ENCODE peak calls at places on chromosomes 11 and 22, in seven cellular contexts. One of them, this sample, is unnamed.

GRCh38 chr11:134228625-134229024 is 4.2 kb downstream of the VPS26B start:
- DNase-seq in ovary: no peak
- DNase-seq in mammary epithelial cell: no peak
- DNase-seq in cardiac muscle cell: no peak
- DNase-seq in BJ: peak; percentile 46
- DNase-seq in adrenal gland: no peak
- DNase-seq in body of pancreas: no peak
- DNase-seq in this sample: no peak

GRCh38 chr11:31827458-31828206 is 16.5 kb upstream of the PAX6 start:
- DNase-seq in cardiac muscle cell: no peak
- DNase-seq in mammary epithelial cell: no peak
- DNase-seq in body of pancreas: no peak
- DNase-seq in adrenal gland: no peak
- DNase-seq in ovary: no peak
- DNase-seq in BJ: no peak
- DNase-seq in this sample: no peak

GRCh38 chr11:114151631-114152030 is 92.1 kb downstream of the ZBTB16 start:
- DNase-seq in BJ: no peak
- DNase-seq in mammary epithelial cell: no peak
- DNase-seq in body of pancreas: no peak
- DNase-seq in adrenal gland: peak; percentile 11
- DNase-seq in cardiac muscle cell: no peak
- DNase-seq in ovary: no peak
- DNase-seq in this sample: no peak

GRCh38 chr11:123653997-123654565 is 343 bp downstream of the SCN3B start:
- DNase-seq in adrenal gland: peak; percentile 56
- DNase-seq in ovary: peak; percentile 28
- DNase-seq in cardiac muscle cell: peak; percentile 85
- DNase-seq in body of pancreas: peak; percentile 56
- DNase-seq in BJ: no peak
- DNase-seq in mammary epithelial cell: peak; percentile 52
- DNase-seq in this sample: no peak

GRCh38 chr22:40603088-40603605 is 33.4 kb downstream of the MRTFA start:
- DNase-seq in ovary: no peak
- DNase-seq in cardiac muscle cell: no peak
- DNase-seq in body of pancreas: no peak
- DNase-seq in mammary epithelial cell: peak; percentile 66
- DNase-seq in BJ: no peak
- DNase-seq in adrenal gland: peak; percentile 52
- DNase-seq in this sample: no peak

GRCh38 chr11:10809373-10810199 is 860 bp upstream of the EIF4G2 start:
- DNase-seq in BJ: peak; percentile 21
- DNase-seq in ovary: no peak
- DNase-seq in adrenal gland: no peak
- DNase-seq in body of pancreas: no peak
- DNase-seq in mammary epithelial cell: peak; percentile 69
- DNase-seq in cardiac muscle cell: no peak
- DNase-seq in this sample: no peak

GRCh38 chr11:126655807-126656128 is 300.3 kb downstream of the ST3GAL4 start:
- DNase-seq in ovary: no peak
- DNase-seq in BJ: no peak
- DNase-seq in adrenal gland: no peak
- DNase-seq in cardiac muscle cell: no peak
- DNase-seq in mammary epithelial cell: peak; percentile 54
- DNase-seq in body of pancreas: no peak
- DNase-seq in this sample: no peak

GRCh38 chr11:59957094-59957493 is 6.7 kb upstream of the OOSP4A start:
- DNase-seq in BJ: no peak
- DNase-seq in body of pancreas: no peak
- DNase-seq in adrenal gland: no peak
- DNase-seq in mammary epithelial cell: peak; percentile 9
- DNase-seq in cardiac muscle cell: no peak
- DNase-seq in ovary: no peak
- DNase-seq in this sample: no peak

GRCh38 chr11:117855452-117855851 is 21.0 kb downstream of the FXYD6 start:
- DNase-seq in ovary: peak; percentile 5
- DNase-seq in adrenal gland: no peak
- DNase-seq in BJ: no peak
- DNase-seq in body of pancreas: no peak
- DNase-seq in mammary epithelial cell: no peak
- DNase-seq in cardiac muscle cell: no peak
- DNase-seq in this sample: no peak

GRCh38 chr22:20011993-20012740 is 4.5 kb downstream of the ARVCF start:
- DNase-seq in BJ: no peak
- DNase-seq in ovary: no peak
- DNase-seq in mammary epithelial cell: no peak
- DNase-seq in body of pancreas: no peak
- DNase-seq in cardiac muscle cell: no peak
- DNase-seq in adrenal gland: no peak
- DNase-seq in this sample: no peak

GRCh38 chr22:19716041-19716828 is 1.9 kb downstream of the SEPTIN5 start:
- DNase-seq in cardiac muscle cell: no peak
- DNase-seq in ovary: no peak
- DNase-seq in adrenal gland: no peak
- DNase-seq in mammary epithelial cell: no peak
- DNase-seq in BJ: no peak
- DNase-seq in body of pancreas: no peak
- DNase-seq in this sample: no peak

GRCh38 chr11:7688238-7688826 is 15.0 kb upstream of the CYB5R2 start:
- DNase-seq in mammary epithelial cell: peak; percentile 20
- DNase-seq in adrenal gland: no peak
- DNase-seq in body of pancreas: no peak
- DNase-seq in ovary: no peak
- DNase-seq in cardiac muscle cell: peak; percentile 55
- DNase-seq in BJ: no peak
- DNase-seq in this sample: no peak

GRCh38 chr11:121464352-121464946 is 11.7 kb upstream of the SORL1-AS1 start:
- DNase-seq in adrenal gland: peak; percentile 89
- DNase-seq in BJ: peak; percentile 67
- DNase-seq in cardiac muscle cell: peak; percentile 57
- DNase-seq in body of pancreas: peak; percentile 22
- DNase-seq in mammary epithelial cell: peak; percentile 92
- DNase-seq in ovary: peak; percentile 68
- DNase-seq in this sample: peak; percentile 96

GRCh38 chr11:2208691-2209369 is 37.2 kb upstream of the TH start:
- DNase-seq in cardiac muscle cell: no peak
- DNase-seq in ovary: peak; percentile 7
- DNase-seq in BJ: no peak
- DNase-seq in adrenal gland: peak; percentile 13
- DNase-seq in mammary epithelial cell: peak; percentile 48
- DNase-seq in body of pancreas: peak; percentile 61
- DNase-seq in this sample: no peak

GRCh38 chr11:2912498-2912897 is 16.7 kb downstream of the PHLDA2 start:
- DNase-seq in mammary epithelial cell: peak; percentile 96
- DNase-seq in adrenal gland: no peak
- DNase-seq in BJ: no peak
- DNase-seq in cardiac muscle cell: no peak
- DNase-seq in body of pancreas: peak; percentile 90
- DNase-seq in ovary: peak; percentile 9
- DNase-seq in this sample: peak; percentile 90

GRCh38 chr11:111911563-111912401 is at the start of gene CRYAB:
- DNase-seq in cardiac muscle cell: peak; percentile 66
- DNase-seq in BJ: peak; percentile 96
- DNase-seq in mammary epithelial cell: peak; percentile 93
- DNase-seq in adrenal gland: peak; percentile 93
- DNase-seq in body of pancreas: peak; percentile 63
- DNase-seq in ovary: peak; percentile 87
- DNase-seq in this sample: peak; percentile 48

GRCh38 chr22:19810381-19811141 is 44.1 kb downstream of the GNB1L start:
- DNase-seq in mammary epithelial cell: no peak
- DNase-seq in adrenal gland: peak; percentile 20
- DNase-seq in ovary: peak; percentile 39
- DNase-seq in cardiac muscle cell: no peak
- DNase-seq in BJ: no peak
- DNase-seq in body of pancreas: peak; percentile 6
- DNase-seq in this sample: no peak

GRCh38 chr22:29569011-29569678 is 11.8 kb downstream of the NIPSNAP1 start:
- DNase-seq in ovary: no peak
- DNase-seq in BJ: no peak
- DNase-seq in body of pancreas: no peak
- DNase-seq in mammary epithelial cell: no peak
- DNase-seq in adrenal gland: no peak
- DNase-seq in cardiac muscle cell: no peak
- DNase-seq in this sample: no peak

GRCh38 chr22:29570912-29571549 is 9.9 kb downstream of the NIPSNAP1 start:
- DNase-seq in ovary: no peak
- DNase-seq in BJ: no peak
- DNase-seq in cardiac muscle cell: no peak
- DNase-seq in mammary epithelial cell: no peak
- DNase-seq in body of pancreas: no peak
- DNase-seq in adrenal gland: no peak
- DNase-seq in this sample: no peak

GRCh38 chr22:29570456-29570855 is 10.5 kb downstream of the NIPSNAP1 start:
- DNase-seq in BJ: no peak
- DNase-seq in body of pancreas: no peak
- DNase-seq in mammary epithelial cell: no peak
- DNase-seq in adrenal gland: no peak
- DNase-seq in ovary: no peak
- DNase-seq in cardiac muscle cell: no peak
- DNase-seq in this sample: no peak

GRCh38 chr22:29563652-29564460 is 10.3 kb upstream of the THOC5 start:
- DNase-seq in adrenal gland: no peak
- DNase-seq in body of pancreas: no peak
- DNase-seq in BJ: no peak
- DNase-seq in cardiac muscle cell: peak; percentile 56
- DNase-seq in ovary: no peak
- DNase-seq in mammary epithelial cell: no peak
- DNase-seq in this sample: no peak

DNA sequence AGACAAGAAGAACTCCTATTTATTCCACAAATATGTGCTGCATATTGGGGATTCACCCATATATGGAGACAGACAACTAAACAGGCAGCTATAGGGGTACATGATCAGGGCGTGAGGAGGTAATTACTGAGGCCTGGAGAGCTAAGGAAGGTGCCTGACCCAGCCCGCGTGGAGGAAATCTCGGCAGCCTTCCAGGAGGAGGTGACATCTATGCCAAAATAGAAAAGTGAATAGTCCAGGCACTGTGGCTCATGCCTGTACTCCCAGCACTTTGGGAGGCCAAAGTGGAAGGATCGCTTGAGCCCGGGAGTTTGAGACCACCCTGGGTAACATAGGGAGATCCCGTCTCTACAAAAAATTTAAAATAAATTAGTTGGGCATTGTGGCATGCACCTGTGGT is 13.6 kb downstream of the NIPSNAP1 start:
- DNase-seq in ovary: no peak
- DNase-seq in adrenal gland: no peak
- DNase-seq in cardiac muscle cell: no peak
- DNase-seq in body of pancreas: no peak
- DNase-seq in mammary epithelial cell: no peak
- DNase-seq in BJ: no peak
- DNase-seq in this sample: no peak
- H3K36me3 ChIP-seq in ovary: no peaks in the 10 kb centered on the region
- H3K36me3 ChIP-seq in adrenal gland: peaks cover 27% of the 10 kb centered on the region
- H3K36me3 ChIP-seq in cardiac muscle cell: peaks cover 13% of the 10 kb centered on the region
- H3K36me3 ChIP-seq in body of pancreas: peaks cover 7% of the 10 kb centered on the region
- H3K36me3 ChIP-seq in mammary epithelial cell: peaks cover 2% of the 10 kb centered on the region
- H3K36me3 ChIP-seq in BJ: peaks cover 13% of the 10 kb centered on the region
- H3K36me3 ChIP-seq in this sample: peaks cover 8% of the 10 kb centered on the region

DNA sequence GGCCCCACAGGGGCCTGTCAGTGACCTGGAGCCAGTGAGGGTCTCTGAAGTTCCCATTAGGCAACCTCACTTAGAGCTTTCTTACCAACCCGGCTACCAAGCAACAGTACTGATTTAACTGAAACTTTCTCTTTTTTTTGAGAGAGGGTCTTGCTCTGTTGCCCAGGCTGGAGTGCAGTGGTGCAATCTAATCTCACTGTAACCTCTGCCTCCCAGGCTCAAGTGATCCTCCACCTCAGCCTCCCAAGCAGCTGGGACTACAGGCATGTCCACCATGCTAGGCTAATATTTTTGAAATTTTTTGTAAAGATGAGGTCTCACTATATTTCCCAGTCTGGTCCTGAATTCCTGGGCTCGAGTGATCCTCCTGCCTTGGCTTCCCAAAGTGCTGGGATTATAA is 42.5 kb downstream of the ARFGAP3 start:
- DNase-seq in mammary epithelial cell: no peak
- DNase-seq in adrenal gland: no peak
- DNase-seq in body of pancreas: no peak
- DNase-seq in ovary: no peak
- DNase-seq in BJ: no peak
- DNase-seq in cardiac muscle cell: no peak
- DNase-seq in this sample: no peak
- H3K36me3 ChIP-seq in mammary epithelial cell: peaks cover 2% of the 10 kb centered on the region
- H3K36me3 ChIP-seq in adrenal gland: peaks cover 58% of the 10 kb centered on the region
- H3K36me3 ChIP-seq in body of pancreas: peaks cover 15% of the 10 kb centered on the region
- H3K36me3 ChIP-seq in ovary: no peaks in the 10 kb centered on the region
- H3K36me3 ChIP-seq in BJ: peaks cover 16% of the 10 kb centered on the region
- H3K36me3 ChIP-seq in cardiac muscle cell: peaks cover 31% of the 10 kb centered on the region
- H3K36me3 ChIP-seq in this sample: peaks cover 13% of the 10 kb centered on the region

GRCh38 chr22:39429186-39429585 is 27.6 kb upstream of the MGAT3 start:
- DNase-seq in cardiac muscle cell: no peak
- DNase-seq in adrenal gland: no peak
- DNase-seq in mammary epithelial cell: no peak
- DNase-seq in body of pancreas: no peak
- DNase-seq in BJ: no peak
- DNase-seq in ovary: no peak
- DNase-seq in this sample: no peak
- H3K36me3 ChIP-seq in cardiac muscle cell: peaks cover 19% of the 10 kb centered on the region
- H3K36me3 ChIP-seq in adrenal gland: peaks cover 55% of the 10 kb centered on the region
- H3K36me3 ChIP-seq in mammary epithelial cell: peaks cover 2% of the 10 kb centered on the region
- H3K36me3 ChIP-seq in body of pancreas: peaks cover 22% of the 10 kb centered on the region
- H3K36me3 ChIP-seq in BJ: peaks cover 34% of the 10 kb centered on the region
- H3K36me3 ChIP-seq in ovary: peaks cover 2% of the 10 kb centered on the region
- H3K36me3 ChIP-seq in this sample: peaks cover 3% of the 10 kb centered on the region

DNA sequence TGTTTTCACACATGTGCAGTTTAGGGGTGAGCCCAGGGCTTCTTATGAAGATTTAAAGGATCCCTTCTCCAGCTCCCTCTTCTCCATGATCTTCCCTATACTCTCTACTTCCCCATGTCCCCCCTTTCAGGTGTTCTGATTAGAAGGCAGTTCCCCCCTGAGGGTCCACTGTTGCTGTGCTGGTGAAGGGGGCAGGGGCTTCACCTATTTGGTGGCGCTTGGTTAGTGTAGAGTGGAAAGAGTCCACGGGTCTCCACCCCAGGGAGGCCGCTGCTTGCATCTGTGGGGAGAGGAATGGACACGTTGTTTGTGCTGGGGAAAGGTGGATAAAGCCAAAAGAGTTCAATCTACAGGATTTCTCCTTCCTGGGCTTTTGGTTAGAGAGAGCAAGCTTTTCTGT is 49.3 kb downstream of the BCR start:
- DNase-seq in body of pancreas: no peak
- DNase-seq in cardiac muscle cell: no peak
- DNase-seq in BJ: no peak
- DNase-seq in adrenal gland: no peak
- DNase-seq in ovary: no peak
- DNase-seq in mammary epithelial cell: no peak
- DNase-seq in this sample: no peak
- H3K36me3 ChIP-seq in body of pancreas: no peaks in the 10 kb centered on the region
- H3K36me3 ChIP-seq in cardiac muscle cell: no peaks in the 10 kb centered on the region
- H3K36me3 ChIP-seq in BJ: no peaks in the 10 kb centered on the region
- H3K36me3 ChIP-seq in adrenal gland: no peaks in the 10 kb centered on the region
- H3K36me3 ChIP-seq in ovary: no peaks in the 10 kb centered on the region
- H3K36me3 ChIP-seq in mammary epithelial cell: no peaks in the 10 kb centered on the region
- H3K36me3 ChIP-seq in this sample: no peaks in the 10 kb centered on the region

This sample was measured in PC-9.